ENCODE peak calls at places on chromosomes 16 and 17, in four cellular contexts. One of them, this sample, is unnamed.

GRCh38 chr16:12166271-12166670 is 189.7 kb downstream of the SNX29 start:
- DNase-seq in GM03348: no peak
- DNase-seq in amniotic stem cell: no peak
- DNase-seq in activated T-helper 9 cell treated with anti-CD3 and anti-CD28 coated beads, Interleukin-2, amount 50 U/mL, for 16 hours: no peak
- DNase-seq in this sample: no peak

GRCh38 chr16:67016681-67017450 is 12.1 kb upstream of the CBFB start:
- DNase-seq in activated T-helper 9 cell treated with anti-CD3 and anti-CD28 coated beads, Interleukin-2, amount 50 U/mL, for 16 hours: no peak
- DNase-seq in GM03348: no peak
- DNase-seq in amniotic stem cell: no peak
- DNase-seq in this sample: no peak

GRCh38 chr17:75111777-75112176 is 2.0 kb downstream of the ARMC7 start:
- DNase-seq in activated T-helper 9 cell treated with anti-CD3 and anti-CD28 coated beads, Interleukin-2, amount 50 U/mL, for 16 hours: no peak
- DNase-seq in GM03348: no peak
- DNase-seq in amniotic stem cell: no peak
- DNase-seq in this sample: no peak

GRCh38 chr17:71170070-71170469 is 950.8 kb upstream of the SOX9 start:
- DNase-seq in activated T-helper 9 cell treated with anti-CD3 and anti-CD28 coated beads, Interleukin-2, amount 50 U/mL, for 16 hours: no peak
- DNase-seq in GM03348: no peak
- DNase-seq in amniotic stem cell: no peak
- DNase-seq in this sample: no peak

GRCh38 chr16:47848481-47849109 is 307.2 kb downstream of the ABCC12 start:
- DNase-seq in amniotic stem cell: no peak
- DNase-seq in GM03348: peak
- DNase-seq in activated T-helper 9 cell treated with anti-CD3 and anti-CD28 coated beads, Interleukin-2, amount 50 U/mL, for 16 hours: no peak
- DNase-seq in this sample: no peak

GRCh38 chr16:74726056-74726455 is 25.4 kb upstream of the MLKL start:
- DNase-seq in GM03348: no peak
- DNase-seq in activated T-helper 9 cell treated with anti-CD3 and anti-CD28 coated beads, Interleukin-2, amount 50 U/mL, for 16 hours: no peak
- DNase-seq in amniotic stem cell: no peak
- DNase-seq in this sample: no peak

GRCh38 chr17:59366040-59366757 is 34.7 kb downstream of the YPEL2 start:
- DNase-seq in amniotic stem cell: no peak
- DNase-seq in activated T-helper 9 cell treated with anti-CD3 and anti-CD28 coated beads, Interleukin-2, amount 50 U/mL, for 16 hours: no peak
- DNase-seq in GM03348: no peak
- DNase-seq in this sample: peak

GRCh38 chr17:72609501-72609900 is 483.0 kb downstream of the SLC39A11 start:
- DNase-seq in amniotic stem cell: no peak
- DNase-seq in activated T-helper 9 cell treated with anti-CD3 and anti-CD28 coated beads, Interleukin-2, amount 50 U/mL, for 16 hours: no peak
- DNase-seq in GM03348: peak
- DNase-seq in this sample: no peak

GRCh38 chr17:81480140-81480917 is 32.3 kb downstream of the ACTG1 start:
- DNase-seq in GM03348: peak
- DNase-seq in activated T-helper 9 cell treated with anti-CD3 and anti-CD28 coated beads, Interleukin-2, amount 50 U/mL, for 16 hours: no peak
- DNase-seq in amniotic stem cell: no peak
- DNase-seq in this sample: no peak

GRCh38 chr17:13520899-13521572 is 80.7 kb downstream of the HS3ST3A1 start:
- DNase-seq in activated T-helper 9 cell treated with anti-CD3 and anti-CD28 coated beads, Interleukin-2, amount 50 U/mL, for 16 hours: no peak
- DNase-seq in GM03348: peak
- DNase-seq in amniotic stem cell: no peak
- DNase-seq in this sample: no peak

GRCh38 chr17:78935419-78936323 is 10.5 kb upstream of the TIMP2 start:
- DNase-seq in GM03348: peak
- DNase-seq in amniotic stem cell: peak
- DNase-seq in activated T-helper 9 cell treated with anti-CD3 and anti-CD28 coated beads, Interleukin-2, amount 50 U/mL, for 16 hours: no peak
- DNase-seq in this sample: no peak

This sample was measured in CD14-positive monocyte.